ENCODE peak calls at places on chromosomes 1 and 21, in eight cellular contexts. Z is NT2/D1, C is small intestine, F is left ventricle myocardium inferior, N is A549, U is adrenal gland, L is astrocyte of the cerebellum, V is thyroid gland. J is an unnamed sample.

GRCh38 chr1:100353988-100354387 is 1.7 kb downstream of the CDC14A start:
- DNase-seq in L (no peak), U (no peak), V (no peak), F (no peak), Z (no peak), N (peak), C (peak), J (no peak)

GRCh38 chr1:57232500-57232899 is 191.4 kb downstream of the DAB1 start:
- DNase-seq in Z (no peak), U (no peak), F (no peak), C (peak), L (no peak), V (no peak), N (no peak), J (no peak)

GRCh38 chr1:62230724-62231123 is 36.1 kb downstream of the L1TD1 start:
- DNase-seq in C (no peak), F (no peak), Z (no peak), V (no peak), N (peak), U (no peak), L (peak), J (peak)

GRCh38 chr1:117933769-117934168 is 4.2 kb downstream of the WDR3 start:
- DNase-seq in V (no peak), C (no peak), Z (no peak), L (no peak), F (no peak), U (no peak), N (no peak), J (no peak)

GRCh38 chr21:22235866-22236590 is 1237.8 kb downstream of the NCAM2 start:
- DNase-seq in U (no peak), V (no peak), L (no peak), Z (no peak), F (no peak), C (no peak), N (no peak), J (no peak)

GRCh38 chr1:166874464-166874863 is 1.6 kb downstream of the TADA1 start:
- DNase-seq in C (peak), L (no peak), U (no peak), N (no peak), Z (no peak), V (no peak), F (no peak), J (no peak)

GRCh38 chr21:35063428-35064172 is 14.5 kb upstream of the RUNX1 start:
- DNase-seq in L (no peak), V (no peak), U (no peak), N (no peak), C (no peak), F (no peak), Z (no peak), J (no peak)

GRCh38 chr1:224629965-224630364 is 13.8 kb downstream of the CNIH3 start:
- DNase-seq in L (no peak), V (no peak), Z (no peak), N (no peak), U (no peak), F (no peak), C (no peak), J (no peak)

GRCh38 chr1:56360021-56360420 is 219.3 kb downstream of the PLPP3 start:
- DNase-seq in N (no peak), U (no peak), C (no peak), F (no peak), V (no peak), Z (no peak), L (no peak), J (no peak)

DNA sequence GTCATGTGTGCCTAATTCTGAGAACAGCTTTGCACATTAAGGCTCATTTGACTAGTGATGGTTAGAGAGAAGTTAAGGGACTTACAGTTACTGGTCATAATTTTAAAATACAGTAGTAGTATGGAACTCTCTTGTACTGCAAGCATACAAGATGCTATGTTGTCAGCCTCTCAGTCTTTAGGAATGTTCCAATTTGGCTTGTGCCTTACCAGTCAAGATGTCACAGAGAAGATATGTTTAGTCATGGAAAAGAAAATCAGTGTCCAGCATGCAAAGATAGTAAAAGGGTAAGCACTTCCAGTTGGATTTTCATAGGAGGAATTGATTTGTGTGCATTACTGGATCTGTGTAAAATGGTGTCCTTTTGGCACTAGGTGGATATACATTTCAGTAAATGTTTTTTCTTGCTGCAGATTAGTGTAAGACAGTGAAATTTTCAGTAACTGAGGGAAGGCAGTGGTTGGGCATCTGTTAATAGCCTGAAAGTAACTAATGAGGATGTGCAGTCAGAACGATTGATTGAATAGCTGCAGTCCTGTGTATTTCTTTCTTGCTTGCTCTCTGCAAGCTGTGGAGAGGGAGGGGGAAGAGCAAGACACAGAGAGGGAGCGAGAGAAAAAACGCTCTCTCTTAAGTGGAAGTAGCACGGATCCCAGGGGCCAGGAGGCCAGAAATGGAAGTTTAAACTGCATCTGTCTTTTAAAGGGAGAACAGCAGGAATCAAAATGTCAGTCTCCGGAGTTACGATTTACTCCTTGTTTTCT is 108.2 kb downstream of the CLEC20A start:
- DNase-seq in Z (no peak), V (no peak), L (no peak), U (no peak), N (no peak), C (no peak), F (no peak), J (no peak)
- H3K4me3 ChIP-seq in Z (no peak), V (no peak), L (no peak), U (no peak), N (no peak), C (no peak), F (peak), J (no peak)

DNA sequence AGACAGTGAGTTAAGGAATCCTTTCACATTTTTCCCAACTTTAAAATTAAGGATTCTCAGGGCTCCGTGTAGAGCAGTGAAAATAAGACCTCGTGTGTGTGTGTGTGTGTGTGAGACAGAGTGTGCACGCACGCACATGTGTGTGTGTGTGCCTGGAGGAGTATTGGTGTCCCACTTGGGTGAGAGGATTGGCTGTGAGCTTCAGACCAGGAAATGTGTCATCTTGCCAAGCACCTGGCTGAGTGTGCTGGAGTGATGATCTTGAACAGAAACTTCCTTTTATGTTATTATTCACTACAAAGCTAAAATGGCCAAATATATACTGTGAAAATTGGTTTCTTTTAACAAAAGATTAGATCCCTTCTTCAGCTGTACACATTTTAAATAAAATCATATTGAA is 35.2 kb upstream of the NTPCR start:
- DNase-seq in N (no peak), C (no peak), V (no peak), Z (no peak), F (no peak), L (no peak), U (no peak), J (no peak)
- H3K4me3 ChIP-seq in N (no peak), C (no peak), V (no peak), Z (no peak), F (no peak), L (no peak), U (no peak), J (no peak)

DNA sequence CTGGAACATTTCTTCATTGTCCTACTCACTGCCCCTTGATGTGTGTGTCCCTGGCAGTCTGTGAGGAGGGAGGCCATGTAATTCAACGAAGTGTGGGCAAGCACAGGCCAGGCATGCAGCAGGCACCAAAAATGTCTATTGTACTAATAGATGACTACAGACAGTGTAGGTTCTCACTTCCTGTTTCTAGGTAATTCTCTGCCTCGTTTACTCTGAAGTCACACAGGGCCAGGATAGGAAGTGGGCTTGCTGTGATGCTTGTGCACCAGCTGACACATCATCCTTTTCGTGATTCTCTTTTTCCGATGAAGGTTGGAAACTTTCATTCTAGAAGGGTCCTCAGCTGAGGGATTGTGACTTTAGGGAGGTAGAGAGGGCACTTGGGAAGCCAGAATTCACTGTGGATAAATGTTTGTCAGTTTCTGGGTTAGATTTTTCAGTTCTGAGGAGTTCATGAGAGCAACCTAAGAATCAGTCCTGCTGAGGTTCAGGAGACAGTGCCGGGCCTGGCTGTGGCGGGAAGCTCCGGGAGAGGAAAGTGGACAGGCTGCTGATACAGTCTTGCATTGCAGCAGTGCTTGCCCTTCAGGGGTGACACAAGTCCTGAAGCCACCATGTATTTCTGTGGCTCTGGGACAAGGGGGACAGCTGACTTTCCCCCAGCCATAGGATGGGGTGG is 4.3 kb upstream of the CSF1 start:
- DNase-seq in L (no peak), C (peak), N (no peak), Z (no peak), U (no peak), V (no peak), F (no peak), J (no peak)
- H3K4me3 ChIP-seq in L (no peak), C (no peak), N (no peak), Z (no peak), U (no peak), V (no peak), F (no peak), J (no peak)

DNA sequence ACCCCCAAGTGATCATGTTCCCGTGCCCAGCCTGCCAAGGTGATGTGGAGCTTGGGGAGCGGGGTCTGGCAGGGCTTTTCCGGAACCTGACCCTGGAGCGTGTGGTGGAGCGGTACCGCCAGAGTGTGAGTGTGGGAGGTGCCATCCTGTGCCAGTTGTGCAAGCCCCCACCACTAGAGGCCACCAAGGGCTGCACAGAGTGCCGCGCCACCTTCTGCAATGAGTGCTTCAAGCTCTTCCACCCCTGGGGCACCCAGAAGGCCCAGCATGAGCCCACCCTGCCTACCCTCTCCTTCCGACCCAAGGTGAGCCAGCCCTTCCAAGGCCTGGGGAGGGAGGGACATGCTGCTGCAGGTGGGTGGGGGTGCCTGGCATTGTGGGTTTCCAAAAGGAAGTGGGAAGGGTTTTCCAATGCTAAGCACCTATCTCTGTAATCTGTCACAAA is 2.3 kb downstream of the TRIM46 start:
- DNase-seq in Z (no peak), F (no peak), N (no peak), C (no peak), U (no peak), L (no peak), V (no peak), J (no peak)
- H3K4me3 ChIP-seq in Z (no peak), F (no peak), N (no peak), C (no peak), U (no peak), L (no peak), V (no peak), J (no peak)

J was measured in BJ.